ENCODE peak calls at places on chromosomes 3 and 15, in seven cellular contexts. T is SK-N-SH, G is K562, U is HepG2, S is GM12878, A is HCT116, W is H1. J is an unnamed sample.

GRCh38 chr15:77576538-77576937 is 56.2 kb downstream of the LINGO1 start:
- DNase-seq in T (no peak), G (no peak), U (no peak), S (no peak), A (no peak), W (no peak), J (no peak)

GRCh38 chr3:12557472-12558105 is 702 bp downstream of the MKRN2 start:
- DNase-seq in T (no peak), G (no peak), U (peak; percentile 49), S (no peak), A (no peak), W (no peak), J (no peak)

GRCh38 chr3:89635137-89635536 is 527.7 kb downstream of the EPHA3 start:
- DNase-seq in T (no peak), G (no peak), U (no peak), S (no peak), A (no peak), W (no peak), J (no peak)

GRCh38 chr3:175432338-175433025 is 573.3 kb downstream of the NAALADL2 start:
- DNase-seq in T (peak; percentile 31), G (no peak), U (no peak), S (no peak), A (no peak), W (no peak), J (no peak)

GRCh38 chr3:72161870-72162617 is 377.1 kb upstream of the PROK2 start:
- DNase-seq in T (no peak), G (no peak), U (no peak), S (no peak), A (no peak), W (no peak), J (no peak)

GRCh38 chr3:45560270-45561020 is 34.1 kb upstream of the LIMD1 start:
- DNase-seq in T (no peak), G (no peak), U (no peak), S (no peak), A (no peak), W (no peak), J (no peak)

GRCh38 chr15:99015677-99016568 is 8.3 kb upstream of the PGPEP1L start:
- DNase-seq in T (peak; percentile 30), G (no peak), U (no peak), S (no peak), A (no peak), W (no peak), J (no peak)

GRCh38 chr15:91465696-91466095 is 365.6 kb downstream of the SV2B start:
- DNase-seq in T (no peak), G (no peak), U (no peak), S (no peak), A (no peak), W (no peak), J (no peak)

GRCh38 chr3:105118905-105119304 is 247.8 kb upstream of the ALCAM start:
- DNase-seq in T (no peak), G (no peak), U (no peak), S (no peak), A (no peak), W (no peak), J (no peak)

GRCh38 chr3:72492240-72492639 is 356.0 kb downstream of the SHQ1 start:
- DNase-seq in T (no peak), G (no peak), U (no peak), S (no peak), A (no peak), W (no peak), J (no peak)

GRCh38 chr15:81363713-81364112 is 10.3 kb downstream of the TMC3 start:
- DNase-seq in T (no peak), G (no peak), U (no peak), S (no peak), A (no peak), W (no peak), J (no peak)

GRCh38 chr3:16940769-16941683 is 56.3 kb downstream of the PLCL2 start:
- DNase-seq in T (no peak), G (no peak), U (no peak), S (no peak), A (no peak), W (no peak), J (no peak)

GRCh38 chr3:98171066-98171465 is 4.6 kb downstream of the OR5H15 start:
- DNase-seq in T (no peak), G (no peak), U (no peak), S (no peak), A (no peak), W (no peak), J (no peak)

GRCh38 chr3:127588675-127589577 is 1.6 kb downstream of the TPRA1 start:
- DNase-seq in T (no peak), G (peak; percentile 27), U (peak; percentile 23), S (no peak), A (no peak), W (no peak), J (no peak)

GRCh38 chr3:30333903-30334302 is 272.5 kb upstream of the TGFBR2 start:
- DNase-seq in T (no peak), G (no peak), U (no peak), S (no peak), A (no peak), W (no peak), J (no peak)

GRCh38 chr3:43768594-43768993 is 77.9 kb downstream of the ABHD5 start:
- DNase-seq in T (no peak), G (no peak), U (no peak), S (no peak), A (no peak), W (no peak), J (no peak)

DNA sequence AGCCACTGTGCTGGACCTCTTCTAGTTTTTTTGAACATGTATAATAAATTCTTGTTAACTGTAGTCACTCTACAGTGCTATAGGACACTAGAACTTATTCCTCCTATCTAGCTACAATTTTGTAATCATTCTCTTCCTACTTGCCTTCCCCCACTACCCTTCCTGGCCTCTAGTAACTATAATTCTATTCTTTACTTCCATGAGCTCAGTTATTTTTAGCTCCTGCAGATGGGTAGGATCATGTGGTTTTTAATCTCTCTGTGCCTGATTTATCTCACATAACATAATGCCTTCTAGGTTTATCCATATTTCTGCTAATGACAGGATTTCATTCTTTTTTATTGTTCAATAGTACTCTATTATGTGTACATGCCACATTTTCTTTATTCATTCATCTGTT is 113.2 kb upstream of the FGF7 start:
- DNase-seq in T (no peak), G (no peak), U (no peak), S (no peak), A (no peak), W (no peak), J (no peak)
- TF ChIP-seq SIN3A in T (no peak), G (no peak), U (no peak), S (no peak), A (no peak), W (no peak), J (no peak)

DNA sequence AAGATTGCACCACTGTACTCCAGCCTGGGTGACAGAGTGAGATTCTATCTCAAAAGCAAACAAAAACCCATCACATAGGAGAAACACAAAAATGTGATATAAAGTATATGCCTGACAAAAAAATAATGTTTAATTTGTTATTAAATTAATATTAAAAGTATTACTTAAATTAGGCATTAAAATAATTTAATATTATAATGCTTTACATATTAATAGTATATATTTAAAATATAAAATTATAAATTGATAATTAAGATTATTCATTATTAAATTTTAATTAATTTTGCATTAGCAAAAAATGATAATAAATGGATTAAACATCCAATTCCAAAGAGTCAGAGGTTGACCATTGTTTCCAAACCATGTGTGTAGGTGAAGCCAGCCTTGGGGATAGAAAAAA is 22.0 kb upstream of the GABRA5 start:
- DNase-seq in T (no peak), G (no peak), U (no peak), S (no peak), A (no peak), W (no peak), J (no peak)
- TF ChIP-seq SIN3A in T (no peak), G (no peak), U (no peak), S (no peak), A (no peak), W (no peak), J (no peak)

GRCh38 chr3:122515020-122515468 is 305 bp upstream of the KPNA1 start:
- DNase-seq in T (no peak), G (no peak), U (no peak), S (no peak), A (no peak), W (no peak), J (no peak)

GRCh38 chr3:122514123-122515019 is at the start of gene KPNA1:
- DNase-seq in T (peak; percentile 96), G (peak; percentile 83), U (peak; percentile 76), S (peak; percentile 65), A (peak; percentile 73), W (no peak), J (peak; percentile 69)

GRCh38 chr3:122512284-122512683 is 2.5 kb downstream of the KPNA1 start:
- DNase-seq in T (no peak), G (no peak), U (no peak), S (no peak), A (no peak), W (no peak), J (no peak)

GRCh38 chr3:122513386-122514122 is 1.2 kb downstream of the KPNA1 start:
- DNase-seq in T (no peak), G (no peak), U (no peak), S (no peak), A (no peak), W (no peak), J (no peak)

GRCh38 chr3:122515856-122516255 is 1.1 kb upstream of the KPNA1 start:
- DNase-seq in T (no peak), G (no peak), U (peak; percentile 35), S (no peak), A (no peak), W (no peak), J (no peak)
- TF ChIP-seq SIN3A in T (no peak), G (no peak), U (no peak), S (no peak), A (no peak), W (no peak), J (no peak)

GRCh38 chr15:88708256-88709054 is 69.6 kb downstream of the ISG20 start:
- DNase-seq in T (no peak), G (no peak), U (no peak), S (no peak), A (no peak), W (no peak), J (no peak)
- TF ChIP-seq SIN3A in T (no peak), G (no peak), U (no peak), S (no peak), A (no peak), W (no peak), J (no peak)

GRCh38 chr15:92725171-92725570 is 69.6 kb upstream of the FAM174B start:
- DNase-seq in T (no peak), G (no peak), U (no peak), S (no peak), A (no peak), W (no peak), J (no peak)
- TF ChIP-seq SIN3A in T (no peak), G (no peak), U (no peak), S (no peak), A (no peak), W (no peak), J (no peak)